ENCODE peak calls at places on chromosomes 3 and 15, in ten cellular contexts. Z, M, P, E, S, G, B, D, H and X are unnamed samples.

GRCh38 chr15:68801572-68802148 is 19.0 kb downstream of the ANP32A start:
- DNase-seq in B (no peak), G (no peak), Z (no peak), M (no peak), E (peak), P (no peak), S (no peak), H (no peak), D (no peak), X (no peak)

GRCh38 chr15:91307561-91307960 is 207.5 kb downstream of the SV2B start:
- DNase-seq in D (no peak), B (no peak), M (no peak), H (no peak), E (no peak), G (no peak), P (no peak), S (no peak), Z (no peak), X (no peak)

GRCh38 chr15:23877502-23878412 is 190.7 kb upstream of the NDN start:
- DNase-seq in S (peak), G (peak), B (peak), H (peak), D (peak), E (no peak), P (no peak), Z (peak), M (peak), X (no peak)

GRCh38 chr15:59274126-59274970 is 67.7 kb downstream of the LDHAL6B start:
- DNase-seq in H (no peak), P (no peak), B (no peak), G (no peak), D (no peak), S (no peak), M (no peak), E (peak), Z (no peak), X (no peak)

GRCh38 chr3:187188931-187189330 is 8.4 kb upstream of the RTP1 start:
- DNase-seq in M (no peak), P (no peak), G (no peak), S (no peak), D (no peak), E (no peak), B (no peak), H (no peak), Z (no peak), X (no peak)

GRCh38 chr3:27574438-27574795 is 90.2 kb upstream of the SLC4A7 start:
- DNase-seq in E (no peak), Z (no peak), P (no peak), D (no peak), S (no peak), G (no peak), B (no peak), H (no peak), M (no peak), X (no peak)

GRCh38 chr15:80228959-80229610 is 22.9 kb downstream of the CTXND1 start:
- DNase-seq in B (no peak), H (no peak), E (no peak), S (no peak), M (no peak), D (no peak), Z (no peak), G (no peak), P (no peak), X (no peak)

GRCh38 chr3:108448593-108448992 is 61.8 kb downstream of the MYH15 start:
- DNase-seq in E (no peak), D (no peak), H (no peak), M (no peak), S (no peak), P (no peak), B (no peak), Z (no peak), G (no peak), X (no peak)

GRCh38 chr15:84955089-84955848 is 26.4 kb upstream of the PDE8A start:
- DNase-seq in M (peak), D (peak), S (peak), E (peak), Z (peak), P (peak), B (peak), G (peak), H (peak), X (peak)

GRCh38 chr3:10196389-10197052 is 31.8 kb downstream of the IRAK2 start:
- DNase-seq in Z (no peak), S (peak), G (no peak), P (no peak), D (no peak), M (peak), B (no peak), E (no peak), H (peak), X (no peak)

GRCh38 chr3:14203521-14204079 is 25.0 kb downstream of the LSM3 start:
- DNase-seq in H (peak), B (peak), G (peak), E (peak), Z (peak), S (peak), M (peak), P (peak), D (peak), X (peak)

GRCh38 chr3:14201881-14202684 is 23.5 kb downstream of the LSM3 start:
- DNase-seq in H (no peak), E (no peak), B (no peak), Z (no peak), M (no peak), P (no peak), D (no peak), G (no peak), S (no peak), X (no peak)

GRCh38 chr3:14206548-14207177 is 28.0 kb downstream of the LSM3 start:
- DNase-seq in S (no peak), B (no peak), E (no peak), P (no peak), M (peak), H (no peak), D (no peak), G (no peak), Z (no peak), X (no peak)

GRCh38 chr3:14202874-14203520 is 24.4 kb downstream of the LSM3 start:
- DNase-seq in Z (no peak), E (no peak), M (no peak), P (no peak), D (no peak), G (no peak), S (no peak), B (no peak), H (no peak), X (no peak)

GRCh38 chr3:14204605-14205284 is 26.1 kb downstream of the LSM3 start:
- DNase-seq in S (peak), P (no peak), B (peak), E (peak), D (peak), M (peak), H (no peak), Z (no peak), G (no peak), X (no peak)
- TF ChIP-seq POLR2A in S (no peak), P (no peak), B (no peak), E (no peak), D (no peak), M (no peak), H (no peak), Z (no peak), G (no peak), X (no peak)

DNA sequence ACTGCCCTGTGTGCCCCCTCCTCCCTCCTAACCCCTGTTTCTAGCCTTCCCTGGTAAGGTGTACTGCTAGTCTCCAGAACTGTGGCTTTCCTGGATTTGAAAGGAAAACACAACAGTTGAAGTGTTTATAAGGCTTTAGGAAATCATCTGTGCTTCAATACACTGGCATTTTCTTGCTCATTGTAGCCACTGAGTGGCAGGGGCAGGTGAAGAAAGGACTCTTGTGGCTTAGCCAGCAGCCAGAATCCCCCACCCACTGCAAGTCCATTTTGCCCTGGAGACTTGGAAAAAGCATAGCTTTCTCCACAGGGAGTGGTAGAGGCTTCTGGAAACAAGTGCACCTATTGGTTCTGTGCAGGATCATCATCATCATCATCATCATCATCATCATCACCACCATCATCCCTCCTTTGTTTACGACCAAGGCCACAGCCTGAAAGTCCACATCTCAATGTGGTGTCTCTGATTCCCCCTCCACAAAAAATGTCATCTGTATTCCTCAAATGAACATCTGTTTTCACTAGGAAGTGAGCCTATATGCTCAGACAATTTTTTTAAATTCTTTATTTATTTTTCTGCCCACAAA is 33.4 kb downstream of the AQP9 start:
- DNase-seq in Z (no peak), H (no peak), B (no peak), P (no peak), E (no peak), G (no peak), M (no peak), S (no peak), D (no peak), X (no peak)
- TF ChIP-seq CTCF in Z (no peak), H (no peak), B (no peak), P (no peak), E (no peak), G (no peak), M (no peak), S (no peak), D (no peak), X (no peak)

DNA sequence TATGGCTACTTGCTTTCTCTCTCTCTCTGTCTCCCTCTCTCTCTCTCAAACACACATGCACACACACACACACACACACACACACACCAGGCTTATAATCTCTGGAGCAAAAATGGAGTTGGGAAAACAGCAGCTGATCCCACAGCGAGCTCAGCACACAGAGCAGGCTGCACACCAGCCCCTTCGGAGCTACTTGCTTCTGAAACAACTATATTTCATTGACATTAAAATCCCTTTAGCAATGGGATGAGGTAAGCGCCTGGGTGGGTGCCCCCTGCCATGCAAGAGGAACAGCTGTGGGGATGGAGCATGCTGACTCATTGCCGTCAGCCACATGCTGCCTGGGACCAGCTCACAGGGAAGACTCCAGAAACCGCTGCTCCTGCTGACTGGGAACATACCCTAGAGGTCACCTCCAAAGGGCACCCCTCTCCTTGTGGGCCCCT is 45.7 kb downstream of the B3GNT5 start:
- DNase-seq in E (peak), M (peak), B (peak), P (no peak), S (peak), Z (peak), D (no peak), G (no peak), H (peak), X (no peak)
- TF ChIP-seq POLR2A in E (no peak), M (no peak), B (no peak), P (no peak), S (no peak), Z (no peak), D (no peak), G (no peak), H (no peak), X (no peak)

DNA sequence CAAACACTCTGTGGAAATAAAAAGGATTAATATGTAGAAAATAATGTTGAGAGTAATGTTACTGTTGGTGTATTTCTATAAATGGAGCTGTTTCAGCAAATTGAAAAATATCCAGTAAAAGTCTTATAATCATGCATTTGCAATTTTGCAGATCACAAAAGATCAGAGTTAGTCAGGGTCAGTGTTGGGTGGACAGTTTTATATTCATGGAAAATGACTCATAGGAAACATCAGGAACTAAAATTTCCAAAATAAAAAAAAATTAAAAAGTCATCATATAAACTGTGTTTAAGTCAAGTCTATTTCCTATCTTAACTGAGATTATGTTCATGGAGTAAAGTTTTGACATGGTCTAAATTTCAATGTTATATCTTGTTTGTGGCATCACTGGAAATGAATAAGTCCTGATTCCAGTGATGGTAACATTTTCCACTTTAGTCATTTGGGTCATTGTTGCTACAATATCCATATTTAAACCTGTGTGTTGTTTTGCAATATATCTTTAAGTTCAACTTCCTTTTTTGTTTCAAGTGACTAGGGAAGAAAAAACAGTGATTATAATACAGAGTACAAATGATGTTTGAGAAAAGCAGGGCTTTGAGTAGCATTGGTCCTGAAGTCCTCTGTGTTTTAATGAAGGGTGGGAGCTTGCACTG is 37.8 kb downstream of the MITF start:
- DNase-seq in B (no peak), G (no peak), M (no peak), D (no peak), Z (no peak), P (no peak), S (no peak), E (no peak), H (no peak), X (no peak)
- TF ChIP-seq CTCF in B (no peak), G (no peak), M (no peak), D (no peak), Z (no peak), P (no peak), S (no peak), E (no peak), H (no peak), X (no peak)

GRCh38 chr3:57951106-57951882 is 56.9 kb upstream of the FLNB start:
- DNase-seq in E (peak), B (peak), D (peak), H (peak), Z (peak), S (peak), M (peak), G (peak), P (peak), X (no peak)
- TF ChIP-seq POLR2A in E (no peak), B (no peak), D (no peak), H (no peak), Z (peak), S (no peak), M (peak), G (no peak), P (no peak), X (no peak)

GRCh38 chr3:175601521-175601920 is 742.4 kb downstream of the NAALADL2 start:
- DNase-seq in G (no peak), H (no peak), S (no peak), D (no peak), Z (no peak), P (no peak), E (no peak), M (no peak), B (no peak), X (no peak)

DNA sequence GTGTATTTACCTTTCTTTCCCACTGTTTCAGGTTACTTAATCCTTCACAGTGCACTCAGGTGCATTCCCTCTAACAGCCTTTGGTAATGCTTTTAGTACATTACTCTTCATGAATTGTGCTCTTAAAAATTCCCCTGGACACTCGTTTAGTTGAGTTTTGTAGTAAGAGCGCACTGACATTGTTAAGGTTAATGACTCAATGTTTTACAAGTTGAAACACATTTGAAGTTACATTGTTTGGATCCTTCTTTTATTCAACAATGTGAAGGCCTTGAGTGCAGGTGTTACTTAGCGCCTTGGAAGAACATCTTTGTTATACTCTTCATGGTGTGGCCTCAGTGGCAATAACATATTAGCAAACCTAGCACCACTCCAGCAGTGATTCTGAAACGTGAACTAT is 739.6 kb downstream of the NAALADL2 start:
- DNase-seq in H (no peak), B (no peak), Z (no peak), S (no peak), M (no peak), D (no peak), P (no peak), E (no peak), G (no peak), X (no peak)
- TF ChIP-seq CTCF in H (no peak), B (no peak), Z (no peak), S (no peak), M (no peak), D (no peak), P (no peak), E (no peak), G (no peak), X (no peak)

DNA sequence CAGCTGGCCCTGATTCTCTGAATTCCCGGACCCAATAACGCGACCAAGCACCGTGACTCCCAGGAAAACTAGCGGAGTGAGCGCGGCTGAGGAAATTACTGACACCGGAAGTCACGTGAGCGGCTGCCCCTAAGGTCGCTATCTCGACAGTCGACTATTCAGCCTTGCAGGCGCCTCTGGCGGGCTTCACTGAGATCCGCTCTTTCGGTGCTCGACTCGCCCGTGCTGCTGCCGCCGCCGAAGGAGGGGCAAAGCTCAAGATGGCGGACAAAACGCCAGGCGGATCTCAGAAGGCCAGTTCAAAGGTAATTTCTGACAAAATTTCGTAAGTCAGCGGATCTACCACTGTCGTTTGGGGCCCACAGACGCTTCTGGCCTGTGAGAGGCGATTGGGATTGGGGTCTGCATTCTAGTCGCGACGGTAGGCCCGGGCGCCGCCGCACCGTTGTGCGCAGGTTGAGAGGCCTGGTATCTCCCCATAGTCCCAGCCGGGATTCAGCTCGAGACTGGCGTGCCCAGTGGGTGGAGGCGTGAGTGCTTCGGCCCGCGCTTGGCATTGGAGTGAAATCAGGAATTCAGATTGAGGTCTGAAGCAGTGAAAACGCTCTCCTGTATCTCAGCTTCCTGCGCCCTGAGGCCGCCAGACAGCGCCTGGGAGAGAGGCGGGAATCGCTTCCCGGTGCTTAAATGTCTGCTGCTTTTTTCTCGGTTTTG is at the start of gene U2SURP:
- DNase-seq in M (peak), P (peak), B (peak), S (peak), E (peak), Z (peak), H (peak), D (peak), G (peak), X (peak)
- TF ChIP-seq POLR2A in M (peak), P (no peak), B (peak), S (peak), E (no peak), Z (peak), H (no peak), D (no peak), G (peak), X (peak)